ENCODE peak calls at places on chromosomes 13 and 19, in ten cellular contexts. O, L, W, P, F, S, Q, E, K and A are unnamed samples.

GRCh38 chr13:21015284-21015683 is 46.1 kb downstream of the LATS2 start:
- DNase-seq in F (no peak), L (no peak), P (no peak), S (peak; percentile 13), O (no peak), K (no peak), W (no peak), E (no peak), Q (no peak), A (no peak)

GRCh38 chr13:67138937-67139336 is 91.2 kb downstream of the PCDH9 start:
- DNase-seq in F (no peak), W (no peak), L (no peak), S (no peak), K (no peak), Q (no peak), P (no peak), E (no peak), O (no peak), A (no peak)

GRCh38 chr19:51926784-51927741 is at the start of gene ZNF613:
- DNase-seq in P (peak; percentile 86), K (peak; percentile 93), O (peak; percentile 81), W (peak; percentile 95), Q (peak; percentile 86), F (peak; percentile 77), E (peak; percentile 71), L (peak; percentile 92), S (peak; percentile 92), A (peak; percentile 80)

GRCh38 chr13:110379905-110380341 is 72.8 kb downstream of the COL4A2 start:
- DNase-seq in F (no peak), Q (no peak), W (peak; percentile 18), L (no peak), S (no peak), E (no peak), O (no peak), K (no peak), P (no peak), A (no peak)

GRCh38 chr19:39160889-39161672 is 35.5 kb downstream of the PAK4 start:
- DNase-seq in W (no peak), O (no peak), E (no peak), Q (no peak), L (no peak), K (no peak), S (no peak), F (peak; percentile 42), P (no peak), A (no peak)

GRCh38 chr13:29743229-29743786 is 107.1 kb downstream of the UBL3 start:
- DNase-seq in Q (no peak), S (peak; percentile 69), F (no peak), P (peak; percentile 69), W (no peak), L (no peak), K (no peak), O (no peak), E (no peak), A (no peak)

GRCh38 chr19:17618919-17619318 is 63.5 kb downstream of the COLGALT1 start:
- DNase-seq in Q (no peak), E (no peak), P (no peak), O (no peak), S (no peak), L (no peak), K (no peak), F (no peak), W (no peak), A (no peak)

GRCh38 chr19:31160346-31160926 is 188.8 kb downstream of the TSHZ3 start:
- DNase-seq in L (no peak), O (no peak), K (no peak), P (no peak), F (no peak), E (no peak), S (no peak), Q (no peak), W (no peak), A (no peak)

GRCh38 chr19:58279042-58279924 is 528 bp downstream of the ZNF8 start:
- DNase-seq in L (peak; percentile 88), K (peak; percentile 76), O (peak; percentile 94), W (peak; percentile 71), S (peak; percentile 84), P (peak; percentile 57), Q (peak; percentile 88), E (peak; percentile 45), F (peak; percentile 54), A (no peak)

GRCh38 chr13:112065867-112066623 is 904 bp upstream of the SOX1 start:
- DNase-seq in W (no peak), P (no peak), F (no peak), E (no peak), Q (no peak), O (peak; percentile 52), L (no peak), S (no peak), K (no peak), A (no peak)

GRCh38 chr13:53783466-53783865 is 754.9 kb downstream of the OLFM4 start:
- DNase-seq in E (no peak), Q (no peak), O (peak; percentile 24), P (no peak), L (no peak), S (no peak), K (no peak), F (no peak), W (no peak), A (no peak)

GRCh38 chr13:20492641-20493040 is 33.0 kb downstream of the CRYL1 start:
- DNase-seq in K (no peak), W (peak; percentile 52), P (no peak), L (no peak), E (peak; percentile 29), F (no peak), O (peak; percentile 32), Q (no peak), S (no peak), A (no peak)

DNA sequence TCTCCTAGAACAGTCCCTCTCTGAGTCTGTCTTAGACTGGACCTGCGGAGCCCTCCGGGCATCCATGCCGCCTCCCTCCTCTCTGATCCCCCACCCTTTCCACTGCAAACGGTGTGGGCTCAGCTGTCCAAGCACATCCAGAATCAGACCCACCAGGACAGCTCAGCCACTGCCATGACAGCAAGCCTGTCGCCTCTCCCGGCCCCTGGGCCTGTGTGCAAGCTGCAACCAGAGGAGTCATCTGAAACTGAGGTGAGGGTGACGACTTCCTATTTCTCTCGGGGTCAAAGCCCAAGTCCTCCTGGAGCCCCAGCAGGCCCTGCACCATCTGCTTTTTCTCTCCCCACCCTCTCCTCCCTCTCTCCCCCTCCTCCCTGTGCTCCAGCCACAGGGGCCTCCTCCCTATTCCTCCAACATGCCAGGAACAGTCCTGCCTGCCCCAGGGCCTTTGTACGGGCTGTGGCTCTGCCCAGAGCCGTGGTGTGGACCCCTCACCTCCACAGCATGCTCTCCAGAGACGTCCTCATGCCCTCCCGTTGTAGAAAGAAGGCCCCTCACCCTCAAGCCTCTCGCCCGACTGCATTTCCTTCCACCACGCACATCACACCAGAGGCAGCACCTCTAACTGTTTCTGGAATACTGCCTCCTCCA is 23.5 kb upstream of the MYDGF start:
- DNase-seq in O (no peak), K (no peak), W (no peak), S (no peak), L (no peak), F (no peak), Q (no peak), E (no peak), P (no peak), A (no peak)
- TF ChIP-seq CTCF in O (no peak), K (no peak), W (no peak), S (no peak), L (no peak), F (no peak), Q (no peak), E (no peak), P (no peak), A (no peak)

DNA sequence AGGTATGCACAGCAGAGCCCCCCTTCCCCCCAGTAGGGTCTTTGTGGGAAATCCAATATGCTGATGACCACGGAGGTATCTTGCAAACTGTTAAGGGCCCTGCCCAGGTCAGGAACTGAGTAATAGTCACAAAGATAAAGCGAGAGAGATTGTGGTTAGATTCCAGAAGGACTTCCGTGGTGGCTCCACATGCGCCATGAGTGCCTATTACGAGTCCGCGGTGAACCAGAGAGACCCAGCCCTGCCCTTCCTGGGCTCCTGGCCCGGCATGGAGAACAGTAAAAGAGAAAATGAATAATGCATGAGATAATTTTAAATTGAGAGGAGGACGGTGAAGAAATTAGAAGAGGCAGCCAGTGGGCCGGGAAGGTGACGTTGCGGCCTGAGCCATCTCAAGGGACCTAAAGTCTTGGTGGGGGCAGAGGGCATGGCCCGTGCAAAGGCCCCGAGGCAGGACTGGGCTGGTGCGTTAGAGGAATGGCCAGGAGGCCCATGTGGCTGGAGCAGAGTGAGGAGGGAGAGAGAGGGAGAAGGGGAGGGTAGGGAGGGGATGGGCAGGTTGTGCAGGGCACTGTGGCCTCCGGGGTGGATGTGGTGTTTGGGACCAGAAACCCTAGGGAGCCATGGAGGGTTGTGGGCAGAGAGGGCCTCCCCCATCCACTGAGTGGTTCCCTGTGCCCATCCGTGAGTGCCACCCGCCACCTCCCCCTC is 46.6 kb upstream of the NFIC start:
- DNase-seq in P (no peak), Q (no peak), L (no peak), E (no peak), O (no peak), F (no peak), W (no peak), K (no peak), S (no peak), A (no peak)
- TF ChIP-seq CTCF in P (no peak), Q (no peak), L (no peak), E (no peak), O (no peak), F (no peak), W (no peak), K (no peak), S (no peak), A (no peak)

GRCh38 chr13:34779171-34779570 is 162.9 kb upstream of the NBEA start:
- DNase-seq in O (no peak), K (no peak), S (no peak), E (no peak), W (peak; percentile 20), P (no peak), Q (no peak), L (no peak), F (no peak), A (no peak)
- TF ChIP-seq CTCF in O (no peak), K (no peak), S (no peak), E (no peak), W (no peak), P (no peak), Q (no peak), L (peak; percentile 9), F (no peak), A (no peak)

GRCh38 chr19:934865-935422 is 9.1 kb downstream of the ARID3A start:
- DNase-seq in K (peak; percentile 93), S (peak; percentile 93), L (peak; percentile 92), F (no peak), W (peak; percentile 38), O (no peak), Q (no peak), P (peak; percentile 68), E (no peak), A (peak; percentile 83)

GRCh38 chr19:931860-932646 is 6.2 kb downstream of the ARID3A start:
- DNase-seq in O (no peak), E (no peak), Q (no peak), W (no peak), L (no peak), F (no peak), K (no peak), P (no peak), S (no peak), A (no peak)

GRCh38 chr19:934197-934840 is 8.5 kb downstream of the ARID3A start:
- DNase-seq in Q (no peak), K (no peak), W (no peak), L (no peak), F (no peak), E (no peak), O (no peak), S (no peak), P (no peak), A (no peak)

GRCh38 chr19:933553-933882 is 7.7 kb downstream of the ARID3A start:
- DNase-seq in K (no peak), O (no peak), Q (no peak), W (no peak), F (no peak), E (no peak), L (no peak), S (no peak), P (no peak), A (no peak)

GRCh38 chr19:932647-933552 is 7.1 kb downstream of the ARID3A start:
- DNase-seq in L (peak; percentile 84), W (peak; percentile 37), F (peak; percentile 77), E (no peak), S (no peak), Q (peak; percentile 70), O (peak; percentile 87), P (no peak), K (peak; percentile 57), A (no peak)
- TF ChIP-seq CTCF in L (no peak), W (no peak), F (no peak), E (no peak), S (no peak), Q (no peak), O (no peak), P (no peak), K (no peak), A (no peak)